ENCODE peak calls at places on chromosomes 6 and 20, in eight cellular contexts. Q is kidney epithelial cell, Z is HFF-Myc, T is fibroblast of lung, O is heart left ventricle, P is cardiac muscle cell, H is adrenal gland, M is ascending aorta. V is an unnamed sample.

GRCh38 chr6:39707962-39708683 is 17.1 kb downstream of the KIF6 start:
- DNase-seq in Q (no peak), Z (no peak), T (peak), O (no peak), P (no peak), H (no peak), M (no peak), V (peak)

GRCh38 chr6:37525460-37526357 is 26.0 kb upstream of the CCDC167 start:
- DNase-seq in Q (no peak), Z (no peak), T (peak), O (peak), P (peak), H (no peak), M (no peak), V (no peak)

GRCh38 chr6:155185544-155185943 is 78.3 kb upstream of the CLDN20 start:
- DNase-seq in Q (peak), Z (no peak), T (peak), O (no peak), P (peak), H (no peak), M (no peak), V (peak)

GRCh38 chr6:57198926-57199636 is 23.0 kb downstream of the RAB23 start:
- DNase-seq in Q (no peak), Z (no peak), T (no peak), O (no peak), P (no peak), H (no peak), M (no peak), V (no peak)

GRCh38 chr20:41175727-41176330 is 38.5 kb downstream of the PLCG1 start:
- DNase-seq in Q (no peak), Z (no peak), T (no peak), O (no peak), P (no peak), H (peak), M (no peak), V (no peak)

GRCh38 chr6:72624557-72625160 is 2.8 kb downstream of the KCNQ5 start:
- DNase-seq in Q (no peak), Z (no peak), T (no peak), O (no peak), P (peak), H (no peak), M (no peak), V (peak)

GRCh38 chr20:38148328-38149102 is 16.6 kb downstream of the TGM2 start:
- DNase-seq in Q (no peak), Z (no peak), T (no peak), O (peak), P (no peak), H (no peak), M (no peak), V (no peak)

GRCh38 chr6:151524059-151524458 is 30.2 kb downstream of the CCDC170 start:
- DNase-seq in Q (no peak), Z (no peak), T (peak), O (no peak), P (no peak), H (no peak), M (no peak), V (peak)

GRCh38 chr6:168640181-168640580 is 199.2 kb downstream of the SMOC2 start:
- DNase-seq in Q (no peak), Z (no peak), T (no peak), O (no peak), P (no peak), H (no peak), M (no peak), V (no peak)

GRCh38 chr6:41442800-41443501 is 103.2 kb upstream of the FOXP4 start:
- DNase-seq in Q (no peak), Z (no peak), T (peak), O (peak), P (peak), H (peak), M (no peak), V (no peak)

GRCh38 chr6:158911746-158912158 is 88.2 kb downstream of the RSPH3 start:
- DNase-seq in Q (no peak), Z (no peak), T (no peak), O (no peak), P (no peak), H (no peak), M (no peak), V (peak)

GRCh38 chr6:53301801-53302537 is 46.8 kb downstream of the ELOVL5 start:
- DNase-seq in Q (no peak), Z (no peak), T (peak), O (no peak), P (no peak), H (no peak), M (no peak), V (peak)

GRCh38 chr6:1190361-1190760 is 121.5 kb upstream of the FOXQ1 start:
- DNase-seq in Q (peak), Z (peak), T (peak), O (no peak), P (peak), H (no peak), M (no peak), V (peak)

GRCh38 chr20:19947611-19948264 is 69.4 kb upstream of the NAA20 start:
- DNase-seq in Q (no peak), Z (peak), T (peak), O (no peak), P (peak), H (no peak), M (no peak), V (peak)

GRCh38 chr6:142696123-142696522 is 248.9 kb downstream of the HIVEP2 start:
- DNase-seq in Q (no peak), Z (no peak), T (no peak), O (no peak), P (no peak), H (no peak), M (no peak), V (peak)

GRCh38 chr20:37935435-37935834 is 32.5 kb downstream of the VSTM2L start:
- DNase-seq in Q (no peak), Z (no peak), T (peak), O (no peak), P (peak), H (no peak), M (no peak), V (no peak)

GRCh38 chr20:11204926-11205768 is 531.3 kb upstream of the JAG1 start:
- DNase-seq in Q (peak), Z (peak), T (peak), O (peak), P (peak), H (peak), M (peak), V (peak)

GRCh38 chr6:154951400-154952200 is 43.5 kb upstream of the TIAM2 start:
- DNase-seq in Q (no peak), Z (no peak), T (peak), O (no peak), P (no peak), H (no peak), M (peak), V (peak)

GRCh38 chr20:35610833-35611427 is 4.7 kb upstream of the SPAG4 start:
- DNase-seq in Q (no peak), Z (no peak), T (no peak), O (no peak), P (peak), H (peak), M (no peak), V (no peak)

GRCh38 chr6:170178561-170179477 is 112.1 kb downstream of the DLL1 start:
- DNase-seq in Q (no peak), Z (peak), T (peak), O (no peak), P (peak), H (peak), M (peak), V (peak)

GRCh38 chr6:12851123-12851695 is 134.6 kb downstream of the PHACTR1 start:
- DNase-seq in Q (no peak), Z (no peak), T (peak), O (no peak), P (peak), H (no peak), M (no peak), V (peak)

GRCh38 chr6:37600287-37600916 is 97.3 kb downstream of the MDGA1 start:
- DNase-seq in Q (no peak), Z (no peak), T (no peak), O (no peak), P (no peak), H (no peak), M (no peak), V (no peak)

GRCh38 chr6:40299666-40300065 is 287.5 kb downstream of the LRFN2 start:
- DNase-seq in Q (no peak), Z (no peak), T (no peak), O (no peak), P (no peak), H (no peak), M (no peak), V (no peak)

GRCh38 chr6:106281661-106282060 is 43.9 kb downstream of the ATG5 start:
- DNase-seq in Q (no peak), Z (no peak), T (no peak), O (no peak), P (no peak), H (no peak), M (no peak), V (peak)

GRCh38 chr6:143060806-143061596 is at the start of gene AIG1:
- DNase-seq in Q (no peak), Z (peak), T (no peak), O (no peak), P (no peak), H (peak), M (no peak), V (peak)

GRCh38 chr6:159679091-159680077 is 13.7 kb downstream of the SOD2 start:
- DNase-seq in Q (no peak), Z (no peak), T (peak), O (no peak), P (no peak), H (no peak), M (no peak), V (peak)

GRCh38 chr6:139449611-139450000 is 75.2 kb upstream of the CITED2 start:
- DNase-seq in Q (no peak), Z (no peak), T (peak), O (no peak), P (peak), H (no peak), M (no peak), V (peak)

GRCh38 chr6:9482030-9482731 is 932.7 kb downstream of the TFAP2A start:
- DNase-seq in Q (peak), Z (peak), T (peak), O (no peak), P (peak), H (no peak), M (no peak), V (peak)

GRCh38 chr20:36819662-36820061 is 46.1 kb upstream of the DSN1 start:
- DNase-seq in Q (no peak), Z (no peak), T (no peak), O (no peak), P (no peak), H (no peak), M (no peak), V (no peak)

GRCh38 chr20:19784511-19785172 is 26.6 kb downstream of the RIN2 start:
- DNase-seq in Q (peak), Z (peak), T (peak), O (peak), P (peak), H (peak), M (peak), V (peak)

GRCh38 chr20:44109951-44110361 is 77.0 kb downstream of the JPH2 start:
- DNase-seq in Q (no peak), Z (no peak), T (peak), O (no peak), P (peak), H (no peak), M (peak), V (no peak)
- TF ChIP-seq CTCF in Q (no peak), Z (peak), T (no peak), O (no peak), P (peak), H (no peak), M (peak), V (peak)

GRCh38 chr6:11197175-11197535 is 35.3 kb downstream of the NEDD9 start:
- DNase-seq in Q (no peak), Z (peak), T (peak), O (no peak), P (peak), H (no peak), M (no peak), V (no peak)

GRCh38 chr6:11194399-11195274 is 37.8 kb downstream of the NEDD9 start:
- DNase-seq in Q (no peak), Z (no peak), T (peak), O (no peak), P (peak), H (no peak), M (peak), V (no peak)

GRCh38 chr6:11198663-11199603 is 33.5 kb downstream of the NEDD9 start:
- DNase-seq in Q (no peak), Z (no peak), T (no peak), O (no peak), P (peak), H (no peak), M (no peak), V (no peak)

GRCh38 chr6:11197846-11198245 is 34.6 kb downstream of the NEDD9 start:
- DNase-seq in Q (no peak), Z (no peak), T (no peak), O (no peak), P (no peak), H (no peak), M (no peak), V (no peak)

DNA sequence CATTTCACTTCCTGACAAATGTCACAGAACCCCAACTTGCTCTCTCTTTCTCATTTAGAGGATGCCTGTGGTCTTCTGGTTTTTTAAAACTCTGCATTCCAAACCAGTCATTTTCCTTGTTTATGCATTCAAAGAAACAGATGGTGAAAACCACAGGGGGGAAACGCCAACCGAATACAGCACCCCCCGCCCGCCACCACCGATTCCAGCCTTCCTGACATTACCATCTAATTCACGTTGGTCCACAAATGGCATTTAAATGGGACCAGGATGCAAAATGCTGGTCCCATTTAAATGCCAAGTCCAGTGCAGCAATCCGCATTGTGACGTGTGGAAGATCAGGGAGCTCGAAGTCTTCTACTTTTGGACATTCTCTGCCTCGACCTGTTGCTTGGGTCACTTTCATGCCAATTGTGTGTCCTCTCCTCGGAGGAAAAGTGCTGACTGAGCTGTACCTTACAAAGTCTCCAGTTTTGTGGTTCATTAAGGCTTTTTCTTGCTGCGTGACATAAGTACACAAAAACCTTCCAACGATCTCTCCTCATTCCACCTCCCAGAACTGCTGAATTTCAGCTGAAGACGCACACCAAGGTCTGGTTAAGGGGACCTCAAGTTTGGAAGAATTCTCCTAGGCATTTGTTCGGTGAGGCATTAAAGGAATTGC is 35.8 kb downstream of the NEDD9 start:
- DNase-seq in Q (no peak), Z (peak), T (peak), O (no peak), P (peak), H (no peak), M (no peak), V (no peak)
- H3K4me3 ChIP-seq in Q (no peak), Z (peak), T (peak), O (no peak), P (no peak), H (no peak), M (peak), V (no peak)

GRCh38 chr6:76347539-76347938 is 275.1 kb upstream of the IMPG1 start:
- DNase-seq in Q (no peak), Z (no peak), T (no peak), O (no peak), P (no peak), H (no peak), M (no peak), V (no peak)

GRCh38 chr6:76351275-76351674 is 278.8 kb upstream of the IMPG1 start:
- DNase-seq in Q (no peak), Z (no peak), T (no peak), O (no peak), P (peak), H (no peak), M (no peak), V (peak)
- TF ChIP-seq CTCF in Q (peak), Z (no peak), T (no peak), O (no peak), P (no peak), H (no peak), M (no peak), V (peak)

GRCh38 chr20:58886546-58886945 is 34.0 kb downstream of the GNAS start:
- DNase-seq in Q (no peak), Z (no peak), T (no peak), O (no peak), P (no peak), H (no peak), M (no peak), V (no peak)

GRCh38 chr20:58888521-58889333 is 36.2 kb downstream of the GNAS start:
- DNase-seq in Q (no peak), Z (no peak), T (peak), O (peak), P (peak), H (peak), M (peak), V (peak)

GRCh38 chr20:58889334-58890072 is 37.0 kb downstream of the GNAS start:
- DNase-seq in Q (no peak), Z (no peak), T (no peak), O (no peak), P (no peak), H (no peak), M (no peak), V (no peak)

GRCh38 chr20:58890073-58890453 is 37.5 kb downstream of the GNAS start:
- DNase-seq in Q (no peak), Z (no peak), T (no peak), O (no peak), P (no peak), H (no peak), M (no peak), V (no peak)

GRCh38 chr20:58888103-58888502 is 35.6 kb downstream of the GNAS start:
- DNase-seq in Q (no peak), Z (no peak), T (no peak), O (no peak), P (no peak), H (no peak), M (no peak), V (no peak)
- H3K4me3 ChIP-seq in Q (peak), Z (peak), T (peak), O (peak), P (peak), H (peak), M (peak), V (peak)

DNA sequence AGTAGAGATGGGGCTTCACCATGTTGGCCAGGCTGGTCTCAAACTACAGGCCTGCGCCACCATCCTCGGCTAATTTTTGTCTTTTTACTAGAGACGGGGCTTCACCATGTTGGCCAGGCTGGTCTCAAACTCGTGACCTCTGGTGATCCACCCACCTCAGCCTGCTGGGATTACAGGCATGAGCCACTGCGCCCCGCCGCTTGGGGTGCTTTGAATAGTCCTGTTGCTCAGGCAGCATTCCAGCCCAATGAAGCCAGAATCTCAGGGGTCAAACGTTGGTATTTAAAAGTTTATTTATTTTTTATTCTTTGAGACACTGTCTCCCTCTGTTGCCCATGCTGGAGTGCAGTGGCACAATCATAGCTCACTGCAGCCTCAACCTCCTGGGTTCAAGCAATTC is 11.3 kb downstream of the MOCS3 start:
- DNase-seq in Q (no peak), Z (no peak), T (no peak), O (no peak), P (no peak), H (no peak), M (no peak), V (no peak)
- TF ChIP-seq CTCF in Q (no peak), Z (no peak), T (no peak), O (no peak), P (no peak), H (no peak), M (no peak), V (no peak)

GRCh38 chr6:108580645-108581044 is 19.9 kb downstream of the FOXO3 start:
- DNase-seq in Q (no peak), Z (no peak), T (no peak), O (no peak), P (no peak), H (no peak), M (no peak), V (no peak)

GRCh38 chr6:108584323-108584722 is 23.6 kb downstream of the FOXO3 start:
- DNase-seq in Q (no peak), Z (no peak), T (no peak), O (no peak), P (no peak), H (no peak), M (no peak), V (no peak)

GRCh38 chr6:108581237-108581931 is 20.7 kb downstream of the FOXO3 start:
- DNase-seq in Q (no peak), Z (no peak), T (peak), O (no peak), P (peak), H (peak), M (no peak), V (peak)

GRCh38 chr6:108582618-108583017 is 21.9 kb downstream of the FOXO3 start:
- DNase-seq in Q (no peak), Z (no peak), T (no peak), O (no peak), P (no peak), H (no peak), M (no peak), V (no peak)

GRCh38 chr6:108581932-108582500 is 21.3 kb downstream of the FOXO3 start:
- DNase-seq in Q (no peak), Z (no peak), T (peak), O (no peak), P (no peak), H (no peak), M (no peak), V (no peak)
- H3K4me3 ChIP-seq in Q (no peak), Z (no peak), T (no peak), O (no peak), P (no peak), H (no peak), M (peak), V (no peak)

GRCh38 chr6:44062771-44063560 is 64.3 kb downstream of the MRPL14 start:
- DNase-seq in Q (no peak), Z (no peak), T (no peak), O (peak), P (peak), H (no peak), M (no peak), V (no peak)
- TF ChIP-seq CTCF in Q (peak), Z (peak), T (peak), O (peak), P (peak), H (peak), M (peak), V (peak)

GRCh38 chr20:8997720-8998119 is 71.2 kb upstream of the PLCB4 start:
- DNase-seq in Q (no peak), Z (no peak), T (no peak), O (no peak), P (no peak), H (no peak), M (no peak), V (no peak)
- H3K4me3 ChIP-seq in Q (no peak), Z (no peak), T (no peak), O (no peak), P (no peak), H (no peak), M (no peak), V (no peak)

V was measured in bronchial epithelial cell.